ENCODE peak calls at places on chromosomes 13 and 19, in four cellular contexts. A is heart left ventricle, W is upper lobe of left lung, X is ovary. Z is an unnamed sample.

GRCh38 chr13:42970824-42971669 is 21.0 kb downstream of the EPSTI1 start:
- DNase-seq in W (no peak), X (no peak), A (no peak), Z (no peak)

GRCh38 chr13:111629933-111630332 is 309.5 kb downstream of the TEX29 start:
- DNase-seq in W (no peak), X (no peak), A (no peak), Z (no peak)

GRCh38 chr13:114068723-114069322 is 63.6 kb downstream of the RASA3 start:
- DNase-seq in W (peak; percentile 85), X (peak; percentile 53), A (peak; percentile 26), Z (peak; percentile 59)

GRCh38 chr19:2507109-2507508 is 31.2 kb downstream of the GADD45B start:
- DNase-seq in A (no peak), X (no peak), W (no peak), Z (no peak)

GRCh38 chr19:10751109-10751972 is 33.5 kb downstream of the DNM2 start:
- DNase-seq in W (peak; percentile 62), A (peak; percentile 52), X (no peak), Z (no peak)

GRCh38 chr19:49362048-49362925 is at the start of gene TEAD2:
- DNase-seq in X (peak; percentile 90), W (peak; percentile 94), A (peak; percentile 88), Z (peak; percentile 68)

GRCh38 chr13:75968103-75968838 is 332.1 kb downstream of the LMO7 start:
- DNase-seq in W (no peak), A (no peak), X (no peak), Z (no peak)

GRCh38 chr19:6848986-6849385 is 38.4 kb upstream of the ADGRE1 start:
- DNase-seq in W (no peak), A (no peak), X (no peak), Z (no peak)

GRCh38 chr19:32945260-32945659 is 26.5 kb downstream of the CEP89 start:
- DNase-seq in W (no peak), A (no peak), X (no peak), Z (no peak)

GRCh38 chr13:113029487-113030258 is 60.7 kb downstream of the MCF2L start:
- DNase-seq in W (peak; percentile 91), X (peak; percentile 40), A (no peak), Z (no peak)

GRCh38 chr19:58107778-58108545 is 9.9 kb upstream of the ZSCAN18 start:
- DNase-seq in A (no peak), W (no peak), X (no peak), Z (no peak)

GRCh38 chr13:30569901-30570576 is 47.7 kb upstream of the USPL1 start:
- DNase-seq in X (peak; percentile 37), A (no peak), W (no peak), Z (no peak)

GRCh38 chr19:21256722-21257121 is 72.5 kb downstream of the ZNF708 start:
- DNase-seq in A (no peak), X (no peak), W (no peak), Z (no peak)

GRCh38 chr19:16885166-16885565 is 3.6 kb upstream of the F2RL3 start:
- DNase-seq in X (no peak), W (no peak), A (no peak), Z (no peak)

DNA sequence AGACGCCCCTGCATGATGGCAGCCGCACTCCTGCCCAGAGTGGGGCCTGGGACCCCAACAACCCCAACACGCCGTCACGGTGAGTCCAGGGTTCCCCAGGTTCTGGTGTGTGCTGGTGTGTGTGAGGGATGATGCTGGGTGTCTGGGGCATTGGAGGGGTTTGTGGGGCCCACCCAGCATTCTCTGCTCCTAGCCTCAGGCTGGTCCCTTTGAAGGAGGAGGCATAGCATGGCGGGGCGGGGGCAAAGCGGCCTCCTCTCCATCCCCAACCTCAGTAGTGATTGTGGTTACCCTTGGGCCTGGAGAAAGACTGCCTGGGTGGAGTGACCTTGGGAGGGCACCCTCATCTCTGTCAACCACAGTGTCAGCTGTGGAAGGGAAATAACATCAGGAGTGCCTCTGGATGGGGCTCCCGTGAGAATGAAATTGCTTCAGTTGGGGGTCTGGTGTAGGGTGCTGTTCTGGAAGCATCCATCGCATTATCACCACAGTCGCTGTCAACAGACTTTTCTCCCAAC is 7.1 kb upstream of the TIMM50 start:
- DNase-seq in W (no peak), X (no peak), A (no peak), Z (no peak)
- TF ChIP-seq POLR2A in W (no peak), X (no peak), A (no peak), Z (no peak)

GRCh38 chr19:39150807-39151206 is 25.2 kb downstream of the PAK4 start:
- DNase-seq in W (no peak), X (no peak), A (no peak), Z (no peak)

GRCh38 chr19:39151209-39151608 is 25.6 kb downstream of the PAK4 start:
- DNase-seq in X (no peak), A (no peak), W (no peak), Z (no peak)

GRCh38 chr19:39152066-39152465 is 26.5 kb downstream of the PAK4 start:
- DNase-seq in A (no peak), X (no peak), W (no peak), Z (no peak)

GRCh38 chr19:39148939-39149529 is 23.4 kb downstream of the PAK4 start:
- DNase-seq in A (no peak), W (no peak), X (no peak), Z (no peak)

DNA sequence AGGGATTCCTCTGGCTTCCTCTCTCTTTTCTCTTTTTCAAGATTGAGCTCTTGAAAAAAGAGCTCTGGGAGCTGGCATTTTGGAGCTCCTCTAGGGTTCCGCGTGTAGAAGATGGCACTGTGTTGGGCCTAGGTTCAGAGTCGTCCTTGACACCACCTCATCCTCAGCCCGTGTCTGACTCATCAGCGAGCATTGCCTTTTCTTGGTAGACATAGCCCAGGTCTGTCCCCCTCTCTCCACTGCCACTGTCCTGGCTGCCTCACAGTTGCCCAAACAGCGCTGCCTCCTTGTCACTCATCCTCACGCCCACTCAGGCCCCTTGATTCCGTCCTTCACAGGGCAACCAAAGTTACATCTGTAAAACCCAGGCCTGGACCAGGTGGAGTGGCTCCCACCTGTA is 24.6 kb downstream of the PAK4 start:
- DNase-seq in W (no peak), A (no peak), X (no peak), Z (no peak)
- H3K4me3 ChIP-seq in W (no peak overlapping the region), A (no peak overlapping the region), X (no peak overlapping the region), Z (no peak overlapping the region)

GRCh38 chr19:50837300-50837699 is 3.9 kb upstream of the KLK15 start:
- DNase-seq in X (no peak), A (no peak), W (no peak), Z (no peak)

GRCh38 chr19:50838239-50838638 is 4.9 kb upstream of the KLK15 start:
- DNase-seq in A (no peak), X (no peak), W (no peak), Z (no peak)

GRCh38 chr19:50842130-50842529 is 8.8 kb upstream of the KLK15 start:
- DNase-seq in X (no peak), W (no peak), A (no peak), Z (no peak)

GRCh38 chr19:50843205-50843604 is 9.8 kb upstream of the KLK15 start:
- DNase-seq in X (no peak), A (no peak), W (no peak), Z (no peak)

DNA sequence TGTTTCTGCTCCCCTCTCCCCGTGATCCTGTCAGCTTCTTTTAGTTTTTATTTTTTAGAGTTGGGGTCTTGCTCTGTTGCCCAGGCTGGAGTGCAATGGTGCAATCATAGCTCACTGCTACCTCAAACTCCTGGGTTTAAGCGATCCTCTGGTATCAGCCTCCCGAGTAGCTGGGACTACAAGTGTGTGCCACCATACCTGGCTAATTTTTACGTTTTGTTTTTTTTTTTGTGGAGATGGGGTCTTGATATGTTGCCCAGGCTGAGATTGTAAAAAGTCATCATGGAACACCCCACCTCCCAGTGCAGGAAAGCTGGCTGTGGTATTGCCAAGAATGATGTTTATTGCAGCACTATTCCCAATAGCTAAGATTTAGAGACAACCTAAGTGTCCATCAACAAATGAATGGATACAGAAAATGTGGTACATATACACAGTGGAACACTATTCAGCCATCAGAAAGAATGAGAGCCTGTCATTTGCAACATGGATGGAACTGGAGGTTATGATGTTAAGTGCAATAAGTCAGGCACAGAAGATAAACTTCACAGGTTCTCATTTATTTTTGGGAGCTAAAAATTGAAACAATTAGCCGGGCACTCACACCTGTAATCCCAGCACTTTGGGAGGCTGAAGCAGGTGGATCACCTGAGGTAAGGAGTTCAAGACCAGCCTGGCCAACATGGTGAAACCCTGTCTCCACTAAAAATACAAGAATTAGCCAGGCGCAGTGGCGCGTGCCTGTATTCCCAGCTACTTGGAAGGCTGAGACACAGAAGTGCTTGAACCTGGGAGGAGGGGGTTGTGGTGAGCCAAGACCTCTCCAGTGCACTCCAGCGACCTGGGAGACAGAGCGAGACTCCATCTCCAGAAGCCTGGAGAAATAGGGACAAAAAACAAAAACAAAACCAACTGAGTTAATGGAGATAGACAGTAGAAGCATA is 6.6 kb upstream of the KLK15 start:
- DNase-seq in W (no peak), X (no peak), A (no peak), Z (no peak)
- H3K27me3 ChIP-seq in W (peaks cover 7% of the 10 kb centered on the region), X (no peaks in the 10 kb centered on the region), A (peaks cover 12% of the 10 kb centered on the region), Z (peaks cover 32% of the 10 kb centered on the region)

GRCh38 chr19:24086974-24087595 is at the start of gene ZNF254:
- DNase-seq in X (peak; percentile 79), A (peak; percentile 93), W (peak; percentile 79), Z (peak; percentile 77)
- TF ChIP-seq POLR2A in X (no peak), A (peak; percentile 76), W (peak; percentile 87), Z (no peak)

GRCh38 chr13:44573071-44573470 is 3.1 kb downstream of the TSC22D1 start:
- DNase-seq in X (no peak), W (no peak), A (no peak), Z (no peak)
- H3K4me3 ChIP-seq in X (no peak overlapping the region), W (no peak overlapping the region), A (peak overlapping the region; percentile 13), Z (no peak overlapping the region)

GRCh38 chr13:20181180-20181579 is 11.6 kb downstream of the GJB2 start:
- DNase-seq in W (no peak), X (no peak), A (no peak), Z (no peak)
- H3K27me3 ChIP-seq in W (peaks cover 3% of the 10 kb centered on the region), X (no peaks in the 10 kb centered on the region), A (peaks cover 30% of the 10 kb centered on the region), Z (peaks cover 46% of the 10 kb centered on the region)

Z was measured in tibial nerve.